ENCODE peak calls at places on chromosomes 6 and 20, in ten cellular contexts. C is choroid plexus epithelial cell, O is breast epithelium, N is left ventricle myocardium inferior, A is fibroblast of lung, J is H9, X is heart right ventricle, Q is uterus, M is endothelial cell, P is fibroblast of mammary gland. H is an unnamed sample.

GRCh38 chr20:33945391-33946079 is 48.2 kb upstream of the RALY start:
- DNase-seq in O (no peak), P (peak), J (no peak), X (no peak), C (peak), Q (no peak), N (no peak), A (peak), M (no peak), H (peak)

GRCh38 chr6:135871878-135872277 is 20.4 kb downstream of the PDE7B start:
- DNase-seq in M (no peak), A (peak), C (peak), J (no peak), N (no peak), P (peak), X (no peak), Q (no peak), O (no peak), H (peak)

GRCh38 chr6:106747139-106747538 is 117.8 kb downstream of the QRSL1 start:
- DNase-seq in C (no peak), M (no peak), A (no peak), N (no peak), J (no peak), P (no peak), Q (no peak), O (no peak), X (no peak), H (no peak)

GRCh38 chr6:35084511-35085203 is 56.5 kb downstream of the TCP11 start:
- DNase-seq in A (no peak), Q (no peak), P (no peak), X (no peak), M (no peak), O (no peak), C (no peak), N (no peak), J (no peak), H (no peak)

GRCh38 chr20:60213126-60213893 is 255.1 kb downstream of the CDH26 start:
- DNase-seq in Q (no peak), M (no peak), X (no peak), C (no peak), P (no peak), A (no peak), N (no peak), J (no peak), O (no peak), H (no peak)

GRCh38 chr6:37965964-37966676 is 146.6 kb downstream of the ZFAND3 start:
- DNase-seq in J (no peak), N (no peak), Q (no peak), X (no peak), P (peak), M (no peak), O (no peak), C (peak), A (no peak), H (peak)

GRCh38 chr6:159180001-159180400 is 10.8 kb downstream of the FNDC1 start:
- DNase-seq in Q (no peak), J (no peak), N (no peak), M (no peak), X (no peak), P (peak), A (no peak), C (no peak), O (no peak), H (peak)

GRCh38 chr6:16756660-16757270 is 4.5 kb downstream of the ATXN1 start:
- DNase-seq in M (no peak), O (no peak), Q (no peak), A (no peak), C (peak), P (no peak), X (no peak), N (no peak), J (no peak), H (no peak)

GRCh38 chr6:166411721-166412151 is 29.0 kb upstream of the MPC1 start:
- DNase-seq in N (no peak), Q (no peak), J (no peak), M (no peak), X (no peak), C (no peak), A (no peak), O (no peak), P (no peak), H (no peak)

GRCh38 chr6:105677671-105678475 is 275.0 kb upstream of the PREP start:
- DNase-seq in J (no peak), N (no peak), P (no peak), O (no peak), A (no peak), X (no peak), Q (no peak), M (no peak), C (peak), H (no peak)

GRCh38 chr6:54217018-54217417 is 91.2 kb upstream of the TINAG start:
- DNase-seq in A (no peak), O (no peak), P (no peak), J (no peak), C (peak), Q (no peak), M (no peak), X (no peak), N (no peak), H (no peak)

GRCh38 chr6:34953084-34954025 is 64.3 kb downstream of the ANKS1A start:
- DNase-seq in Q (no peak), A (peak), O (no peak), C (peak), J (no peak), X (no peak), N (no peak), P (peak), M (no peak), H (peak)

GRCh38 chr6:141988954-141989705 is 143.6 kb upstream of the GJE1 start:
- DNase-seq in Q (no peak), P (peak), A (peak), O (no peak), M (peak), J (peak), N (no peak), X (no peak), C (peak), H (peak)

GRCh38 chr6:14441371-14441781 is 323.8 kb downstream of the CD83 start:
- DNase-seq in P (peak), Q (peak), M (no peak), O (no peak), N (no peak), C (no peak), X (no peak), A (peak), J (no peak), H (no peak)

GRCh38 chr20:8018928-8019177 is 708 bp downstream of the TMX4 start:
- DNase-seq in M (no peak), X (no peak), Q (peak), C (peak), P (no peak), J (no peak), A (peak), N (no peak), O (no peak), H (peak)

GRCh38 chr6:22071655-22072054 is 225.2 kb downstream of the PRL start:
- DNase-seq in X (no peak), N (peak), A (peak), C (peak), P (peak), M (peak), J (peak), Q (peak), O (no peak), H (peak)

GRCh38 chr6:40997256-40997957 is 41.6 kb downstream of the UNC5CL start:
- DNase-seq in P (peak), O (no peak), A (peak), C (peak), J (peak), Q (no peak), N (no peak), M (peak), X (no peak), H (peak)

GRCh38 chr20:39633689-39634088 is 671.5 kb downstream of the DHX35 start:
- DNase-seq in P (no peak), Q (no peak), A (no peak), C (no peak), X (no peak), M (no peak), N (no peak), J (no peak), O (no peak), H (no peak)

GRCh38 chr6:13375360-13375878 is 47.1 kb upstream of the TBC1D7 start:
- DNase-seq in A (no peak), P (no peak), O (no peak), M (no peak), J (no peak), N (no peak), Q (no peak), X (no peak), C (no peak), H (no peak)

GRCh38 chr6:169701218-169701952 is 444 bp downstream of the WDR27 start:
- DNase-seq in P (no peak), X (no peak), Q (peak), A (no peak), O (no peak), N (no peak), M (no peak), J (no peak), C (no peak), H (no peak)

GRCh38 chr20:50932016-50932338 is 740 bp upstream of the ADNP start:
- DNase-seq in J (no peak), C (no peak), O (no peak), X (no peak), M (no peak), Q (no peak), N (no peak), P (no peak), A (no peak), H (no peak)

GRCh38 chr6:11605507-11605905 is 68.0 kb downstream of the TMEM170B start:
- DNase-seq in C (no peak), X (no peak), N (no peak), O (no peak), M (no peak), J (no peak), Q (no peak), P (no peak), A (no peak), H (no peak)

GRCh38 chr6:54860739-54861138 is 14.2 kb downstream of the FAM83B start:
- DNase-seq in A (peak), N (no peak), X (no peak), C (peak), P (peak), J (no peak), Q (no peak), O (no peak), M (no peak), H (peak)

GRCh38 chr20:41392295-41392694 is 25.7 kb upstream of the EMILIN3 start:
- DNase-seq in N (no peak), A (no peak), X (no peak), C (no peak), Q (no peak), M (no peak), J (no peak), O (no peak), P (no peak), H (no peak)

GRCh38 chr6:57116776-57117175 is 26.8 kb downstream of the ZNF451 start:
- DNase-seq in M (no peak), A (peak), O (no peak), C (peak), P (no peak), X (no peak), N (no peak), J (no peak), Q (no peak), H (no peak)

GRCh38 chr20:45405566-45406259 is 2.4 kb upstream of the DBNDD2 start:
- DNase-seq in C (no peak), J (peak), A (no peak), Q (peak), X (peak), P (no peak), N (peak), M (no peak), O (no peak), H (no peak)

GRCh38 chr6:10396775-10397174 is 18.1 kb downstream of the TFAP2A start:
- DNase-seq in N (no peak), P (no peak), J (no peak), M (no peak), C (no peak), A (no peak), Q (no peak), O (no peak), X (no peak), H (no peak)

GRCh38 chr6:113120577-113121285 is 736.4 kb upstream of the MARCKS start:
- DNase-seq in M (no peak), X (no peak), N (no peak), O (no peak), P (peak), J (no peak), Q (no peak), A (peak), C (peak), H (peak)

GRCh38 chr20:21302645-21303060 is 478 bp upstream of the XRN2 start:
- DNase-seq in X (no peak), N (no peak), A (no peak), P (peak), C (no peak), O (no peak), J (no peak), M (no peak), Q (no peak), H (no peak)

GRCh38 chr6:17684134-17684533 is 22.6 kb downstream of the NUP153 start:
- DNase-seq in J (no peak), C (no peak), M (no peak), X (no peak), A (no peak), Q (no peak), P (no peak), N (no peak), O (no peak), H (no peak)

GRCh38 chr20:50320910-50321796 is 130.5 kb downstream of the CEBPB start:
- DNase-seq in J (peak), O (peak), M (peak), C (peak), P (peak), N (peak), X (peak), Q (peak), A (peak), H (peak)

GRCh38 chr20:32681175-32682084 is 7.7 kb upstream of the C20orf203 start:
- DNase-seq in N (no peak), A (no peak), C (peak), Q (no peak), O (no peak), X (no peak), P (no peak), M (peak), J (peak), H (peak)

GRCh38 chr6:23181301-23182110 is 612.1 kb downstream of the HDGFL1 start:
- DNase-seq in C (peak), X (no peak), Q (no peak), A (no peak), P (no peak), M (no peak), J (no peak), O (no peak), N (no peak), H (no peak)

GRCh38 chr6:21164768-21165326 is 428.7 kb upstream of the SOX4 start:
- DNase-seq in J (no peak), N (no peak), X (no peak), C (peak), A (peak), P (peak), Q (no peak), O (no peak), M (no peak), H (peak)

GRCh38 chr6:154510144-154510905 is at the start of gene CNKSR3:
- DNase-seq in X (peak), J (peak), O (peak), M (peak), C (peak), Q (peak), N (peak), A (peak), P (peak), H (peak)

DNA sequence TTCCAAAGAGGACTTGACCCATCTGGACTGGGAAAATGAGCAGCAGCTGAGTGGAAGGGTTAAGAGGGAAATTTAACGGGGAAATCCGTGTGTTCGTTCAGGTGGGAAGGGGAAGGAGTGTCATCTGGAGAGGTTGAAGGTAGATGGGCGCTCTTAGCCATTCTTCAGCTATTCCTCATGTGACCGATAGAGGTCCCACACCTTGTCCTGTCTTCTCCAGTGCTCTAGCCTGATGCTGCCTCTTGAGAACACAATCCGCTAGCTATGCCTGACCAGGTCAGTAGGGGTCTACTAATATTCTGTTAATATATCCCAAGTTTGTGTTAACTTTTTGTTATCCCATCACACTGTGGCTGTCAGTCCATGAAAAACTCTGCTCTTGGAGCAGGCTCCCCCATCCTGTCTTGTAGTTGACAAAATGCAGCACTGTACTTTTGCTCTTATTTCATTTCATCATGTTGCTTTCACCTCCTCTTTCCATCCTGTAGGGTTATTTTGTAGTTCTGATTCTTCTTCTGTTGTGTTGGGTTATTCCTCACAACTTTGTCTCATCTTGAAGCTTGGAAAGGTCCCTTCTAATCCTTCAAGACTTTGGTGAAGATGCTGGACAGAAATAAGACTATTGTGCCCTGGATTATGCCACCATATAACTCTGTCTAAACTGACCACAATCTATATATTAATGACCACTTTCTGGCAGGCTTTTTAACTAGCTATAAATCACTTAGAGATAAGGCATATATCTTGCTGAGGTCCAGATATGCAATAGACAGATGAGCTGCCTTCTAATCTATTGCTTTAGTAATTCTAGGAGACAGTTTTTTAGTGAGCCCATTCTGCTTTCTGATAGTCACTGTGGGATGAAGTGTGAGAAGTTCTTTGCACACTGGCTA is 123.4 kb upstream of the SUPT3H start:
- DNase-seq in Q (no peak), A (no peak), P (no peak), M (no peak), J (peak), O (no peak), C (peak), N (no peak), X (no peak), H (no peak)
- TF ChIP-seq CTCF in Q (no peak), A (peak), P (peak), M (peak), J (peak), O (no peak), C (peak), N (no peak), X (no peak), H (peak)

GRCh38 chr6:149933036-149933435 is 8.8 kb upstream of the ULBP2 start:
- DNase-seq in A (no peak), O (no peak), J (no peak), M (no peak), N (no peak), Q (no peak), P (no peak), C (no peak), X (no peak), H (no peak)

GRCh38 chr6:149933461-149933860 is 8.4 kb upstream of the ULBP2 start:
- DNase-seq in M (no peak), X (no peak), Q (no peak), J (no peak), C (no peak), A (no peak), N (no peak), O (no peak), P (no peak), H (no peak)

GRCh38 chr6:149935246-149935645 is 6.6 kb upstream of the ULBP2 start:
- DNase-seq in M (no peak), O (no peak), A (no peak), P (peak), Q (no peak), C (no peak), J (no peak), X (no peak), N (no peak), H (no peak)

GRCh38 chr6:149935668-149936067 is 6.1 kb upstream of the ULBP2 start:
- DNase-seq in O (no peak), P (no peak), N (no peak), C (no peak), J (no peak), A (no peak), M (no peak), X (no peak), Q (no peak), H (no peak)

GRCh38 chr6:149934249-149935156 is 7.3 kb upstream of the ULBP2 start:
- DNase-seq in A (peak), X (no peak), P (peak), M (peak), O (peak), J (no peak), N (no peak), C (peak), Q (peak), H (peak)
- TF ChIP-seq CTCF in A (peak), X (peak), P (peak), M (peak), O (peak), J (peak), N (peak), C (peak), Q (peak), H (peak)

DNA sequence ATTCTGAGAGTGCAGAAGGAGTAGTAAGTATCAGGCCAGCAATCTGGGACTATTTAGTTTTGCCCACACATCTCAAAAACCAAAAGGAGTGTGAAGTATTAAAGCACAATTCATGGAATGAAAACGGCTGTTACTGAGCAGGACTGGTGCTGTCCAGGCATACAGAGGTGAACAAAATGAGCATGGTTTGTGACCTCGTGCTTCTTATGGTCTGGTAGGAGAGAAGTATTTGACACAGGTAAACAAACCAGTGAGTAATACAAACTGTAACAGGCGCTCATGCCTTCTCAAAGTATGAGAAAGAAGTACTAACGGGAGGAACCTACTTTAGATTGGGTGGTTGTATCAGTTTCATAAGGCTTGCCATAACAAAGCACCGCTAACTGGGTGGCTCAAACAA is 17.5 kb upstream of the NRN1 start:
- DNase-seq in J (no peak), O (no peak), N (no peak), X (no peak), A (no peak), M (no peak), C (no peak), Q (no peak), P (no peak), H (no peak)
- TF ChIP-seq CTCF in J (no peak), O (no peak), N (no peak), X (no peak), A (no peak), M (no peak), C (no peak), Q (no peak), P (no peak), H (no peak)

DNA sequence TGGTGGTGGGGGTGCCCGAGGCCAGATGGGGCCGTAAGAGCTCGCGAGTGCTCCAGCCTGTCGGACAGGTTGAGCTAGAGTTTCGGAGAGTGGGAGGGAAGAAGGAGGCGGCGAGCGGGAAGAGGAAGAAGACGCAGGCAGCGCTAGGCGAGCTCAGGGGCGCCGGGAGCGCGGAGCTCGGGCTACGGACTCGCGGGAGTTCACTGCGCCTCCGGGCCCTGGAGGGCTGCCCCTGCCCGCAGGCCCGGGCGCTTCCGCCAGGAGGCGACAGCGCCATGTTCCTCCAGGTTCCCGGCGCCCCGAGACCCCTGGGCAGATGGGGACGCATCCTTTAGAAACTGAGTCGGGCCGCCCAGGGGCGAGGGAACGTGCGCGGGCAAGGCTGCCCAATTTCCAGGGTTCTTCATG is 984 bp downstream of the TFAP2C start:
- DNase-seq in A (no peak), O (peak), X (peak), P (peak), J (peak), Q (peak), N (no peak), M (peak), C (peak), H (peak)
- TF ChIP-seq CTCF in A (peak), O (peak), X (peak), P (peak), J (peak), Q (peak), N (peak), M (peak), C (peak), H (peak)

H was measured in astrocyte of the spinal cord.